ENCODE peak calls at places on chromosomes 11 and 22, in eight cellular contexts. One of them, this sample, is unnamed.

GRCh38 chr11:72234920-72235319 is 9.1 kb downstream of the PHOX2A start:
- DNase-seq in colonic mucosa: no peak
- DNase-seq in GM23338: no peak
- DNase-seq in psoas muscle: no peak
- DNase-seq in OCI-LY7: no peak
- DNase-seq in endodermal cell: no peak
- DNase-seq in CD4-positive, alpha-beta memory T cell: no peak
- DNase-seq in uterus: no peak
- DNase-seq in this sample: no peak

GRCh38 chr11:123255909-123256308 is 60.9 kb upstream of the CLMP start:
- DNase-seq in uterus: no peak
- DNase-seq in OCI-LY7: no peak
- DNase-seq in CD4-positive, alpha-beta memory T cell: no peak
- DNase-seq in GM23338: peak; percentile 68
- DNase-seq in endodermal cell: no peak
- DNase-seq in colonic mucosa: no peak
- DNase-seq in psoas muscle: no peak
- DNase-seq in this sample: no peak

GRCh38 chr11:71458146-71459070 is 5.4 kb downstream of the NADSYN1 start:
- DNase-seq in endodermal cell: no peak
- DNase-seq in colonic mucosa: no peak
- DNase-seq in psoas muscle: no peak
- DNase-seq in GM23338: no peak
- DNase-seq in OCI-LY7: no peak
- DNase-seq in CD4-positive, alpha-beta memory T cell: no peak
- DNase-seq in uterus: no peak
- DNase-seq in this sample: no peak

GRCh38 chr11:62578541-62578940 is 4.8 kb upstream of the EEF1G start:
- DNase-seq in uterus: no peak
- DNase-seq in GM23338: no peak
- DNase-seq in OCI-LY7: no peak
- DNase-seq in colonic mucosa: no peak
- DNase-seq in CD4-positive, alpha-beta memory T cell: no peak
- DNase-seq in psoas muscle: no peak
- DNase-seq in endodermal cell: no peak
- DNase-seq in this sample: no peak

GRCh38 chr11:117563556-117563955 is 233.5 kb downstream of the DSCAML1 start:
- DNase-seq in CD4-positive, alpha-beta memory T cell: no peak
- DNase-seq in GM23338: no peak
- DNase-seq in psoas muscle: no peak
- DNase-seq in endodermal cell: no peak
- DNase-seq in uterus: no peak
- DNase-seq in colonic mucosa: no peak
- DNase-seq in OCI-LY7: no peak
- DNase-seq in this sample: no peak

GRCh38 chr11:1825039-1825740 is 9.6 kb upstream of the SYT8 start:
- DNase-seq in uterus: no peak
- DNase-seq in colonic mucosa: peak; percentile 58
- DNase-seq in GM23338: peak; percentile 92
- DNase-seq in psoas muscle: peak; percentile 28
- DNase-seq in OCI-LY7: peak; percentile 55
- DNase-seq in CD4-positive, alpha-beta memory T cell: no peak
- DNase-seq in endodermal cell: peak; percentile 97
- DNase-seq in this sample: no peak

GRCh38 chr11:8658210-8658968 is 24.1 kb downstream of the TRIM66 start:
- DNase-seq in CD4-positive, alpha-beta memory T cell: no peak
- DNase-seq in uterus: no peak
- DNase-seq in psoas muscle: no peak
- DNase-seq in OCI-LY7: no peak
- DNase-seq in endodermal cell: no peak
- DNase-seq in GM23338: peak; percentile 16
- DNase-seq in colonic mucosa: no peak
- DNase-seq in this sample: no peak

GRCh38 chr22:22895776-22896445 is 8.3 kb downstream of the IGLL5 start:
- DNase-seq in GM23338: no peak
- DNase-seq in uterus: no peak
- DNase-seq in colonic mucosa: no peak
- DNase-seq in endodermal cell: no peak
- DNase-seq in OCI-LY7: no peak
- DNase-seq in CD4-positive, alpha-beta memory T cell: no peak
- DNase-seq in psoas muscle: no peak
- DNase-seq in this sample: no peak

GRCh38 chr11:6319879-6320410 is 356 bp downstream of the CAVIN3 start:
- DNase-seq in endodermal cell: peak; percentile 94
- DNase-seq in colonic mucosa: peak; percentile 90
- DNase-seq in uterus: peak; percentile 95
- DNase-seq in OCI-LY7: no peak
- DNase-seq in CD4-positive, alpha-beta memory T cell: no peak
- DNase-seq in psoas muscle: peak; percentile 86
- DNase-seq in GM23338: peak; percentile 86
- DNase-seq in this sample: no peak

GRCh38 chr11:84384637-84385227 is 1098.6 kb upstream of the CCDC90B start:
- DNase-seq in psoas muscle: peak; percentile 16
- DNase-seq in CD4-positive, alpha-beta memory T cell: peak; percentile 1
- DNase-seq in uterus: no peak
- DNase-seq in colonic mucosa: peak; percentile 32
- DNase-seq in endodermal cell: peak; percentile 79
- DNase-seq in OCI-LY7: peak; percentile 53
- DNase-seq in GM23338: peak; percentile 76
- DNase-seq in this sample: peak; percentile 24

GRCh38 chr11:24575392-24575791 is 78.5 kb downstream of the LUZP2 start:
- DNase-seq in endodermal cell: no peak
- DNase-seq in colonic mucosa: no peak
- DNase-seq in psoas muscle: no peak
- DNase-seq in OCI-LY7: no peak
- DNase-seq in GM23338: no peak
- DNase-seq in uterus: no peak
- DNase-seq in CD4-positive, alpha-beta memory T cell: no peak
- DNase-seq in this sample: no peak

GRCh38 chr11:19597194-19597593 is 115.4 kb upstream of the NAV2 start:
- DNase-seq in GM23338: no peak
- DNase-seq in endodermal cell: no peak
- DNase-seq in psoas muscle: no peak
- DNase-seq in uterus: no peak
- DNase-seq in OCI-LY7: no peak
- DNase-seq in colonic mucosa: no peak
- DNase-seq in CD4-positive, alpha-beta memory T cell: no peak
- DNase-seq in this sample: no peak

GRCh38 chr11:117205211-117205818 is 6.1 kb downstream of the TAGLN start:
- DNase-seq in CD4-positive, alpha-beta memory T cell: no peak
- DNase-seq in colonic mucosa: no peak
- DNase-seq in OCI-LY7: no peak
- DNase-seq in GM23338: no peak
- DNase-seq in psoas muscle: no peak
- DNase-seq in endodermal cell: peak; percentile 58
- DNase-seq in uterus: no peak
- DNase-seq in this sample: no peak

GRCh38 chr11:12841946-12842630 is 167.0 kb upstream of the RASSF10 start:
- DNase-seq in psoas muscle: no peak
- DNase-seq in GM23338: peak; percentile 67
- DNase-seq in colonic mucosa: no peak
- DNase-seq in uterus: peak; percentile 58
- DNase-seq in endodermal cell: no peak
- DNase-seq in CD4-positive, alpha-beta memory T cell: no peak
- DNase-seq in OCI-LY7: peak; percentile 66
- DNase-seq in this sample: no peak

GRCh38 chr11:62431171-62431895 is 12.5 kb downstream of the SCGB1A1 start:
- DNase-seq in OCI-LY7: no peak
- DNase-seq in CD4-positive, alpha-beta memory T cell: no peak
- DNase-seq in endodermal cell: no peak
- DNase-seq in colonic mucosa: no peak
- DNase-seq in uterus: no peak
- DNase-seq in psoas muscle: no peak
- DNase-seq in GM23338: no peak
- DNase-seq in this sample: no peak

GRCh38 chr11:128886401-128887119 is 4.6 kb upstream of the KCNJ5 start:
- DNase-seq in GM23338: peak; percentile 53
- DNase-seq in psoas muscle: no peak
- DNase-seq in endodermal cell: peak; percentile 68
- DNase-seq in CD4-positive, alpha-beta memory T cell: no peak
- DNase-seq in uterus: no peak
- DNase-seq in OCI-LY7: peak; percentile 24
- DNase-seq in colonic mucosa: peak; percentile 32
- DNase-seq in this sample: peak; percentile 19

GRCh38 chr22:23401111-23401909 is 178.8 kb downstream of the IGLL1 start:
- DNase-seq in psoas muscle: no peak
- DNase-seq in OCI-LY7: no peak
- DNase-seq in colonic mucosa: no peak
- DNase-seq in CD4-positive, alpha-beta memory T cell: no peak
- DNase-seq in endodermal cell: no peak
- DNase-seq in uterus: no peak
- DNase-seq in GM23338: no peak
- DNase-seq in this sample: no peak

GRCh38 chr11:64297722-64298358 is 2.3 kb upstream of the CATSPERZ start:
- DNase-seq in OCI-LY7: no peak
- DNase-seq in CD4-positive, alpha-beta memory T cell: no peak
- DNase-seq in endodermal cell: no peak
- DNase-seq in colonic mucosa: no peak
- DNase-seq in GM23338: peak; percentile 39
- DNase-seq in psoas muscle: no peak
- DNase-seq in uterus: no peak
- DNase-seq in this sample: no peak

GRCh38 chr11:121152764-121153163 is 51.7 kb downstream of the TECTA start:
- DNase-seq in CD4-positive, alpha-beta memory T cell: no peak
- DNase-seq in colonic mucosa: no peak
- DNase-seq in GM23338: no peak
- DNase-seq in uterus: no peak
- DNase-seq in OCI-LY7: no peak
- DNase-seq in psoas muscle: no peak
- DNase-seq in endodermal cell: peak; percentile 49
- DNase-seq in this sample: no peak

GRCh38 chr22:37187891-37188761 is at the start of gene C1QTNF6:
- DNase-seq in colonic mucosa: peak; percentile 65
- DNase-seq in uterus: peak; percentile 57
- DNase-seq in GM23338: peak; percentile 79
- DNase-seq in psoas muscle: peak; percentile 31
- DNase-seq in OCI-LY7: no peak
- DNase-seq in endodermal cell: peak; percentile 90
- DNase-seq in CD4-positive, alpha-beta memory T cell: no peak
- DNase-seq in this sample: peak; percentile 37

GRCh38 chr22:46413725-46414379 is 78.3 kb downstream of the TRMU start:
- DNase-seq in GM23338: no peak
- DNase-seq in CD4-positive, alpha-beta memory T cell: no peak
- DNase-seq in endodermal cell: peak; percentile 61
- DNase-seq in uterus: no peak
- DNase-seq in OCI-LY7: no peak
- DNase-seq in colonic mucosa: no peak
- DNase-seq in psoas muscle: no peak
- DNase-seq in this sample: no peak

GRCh38 chr11:12694182-12694531 is 19.9 kb downstream of the TEAD1 start:
- DNase-seq in GM23338: peak; percentile 37
- DNase-seq in OCI-LY7: peak; percentile 16
- DNase-seq in psoas muscle: peak; percentile 27
- DNase-seq in CD4-positive, alpha-beta memory T cell: no peak
- DNase-seq in uterus: no peak
- DNase-seq in endodermal cell: no peak
- DNase-seq in colonic mucosa: peak; percentile 46
- DNase-seq in this sample: no peak

GRCh38 chr22:20013382-20013871 is 3.2 kb downstream of the ARVCF start:
- DNase-seq in endodermal cell: peak; percentile 94
- DNase-seq in colonic mucosa: peak; percentile 43
- DNase-seq in psoas muscle: peak; percentile 66
- DNase-seq in GM23338: peak; percentile 88
- DNase-seq in uterus: peak; percentile 48
- DNase-seq in CD4-positive, alpha-beta memory T cell: no peak
- DNase-seq in OCI-LY7: peak; percentile 36
- DNase-seq in this sample: peak; percentile 19

GRCh38 chr11:124174001-124174400 is 9.1 kb upstream of the OR10D3 start:
- DNase-seq in colonic mucosa: no peak
- DNase-seq in uterus: no peak
- DNase-seq in OCI-LY7: no peak
- DNase-seq in endodermal cell: peak; percentile 71
- DNase-seq in psoas muscle: no peak
- DNase-seq in GM23338: peak; percentile 91
- DNase-seq in CD4-positive, alpha-beta memory T cell: no peak
- DNase-seq in this sample: no peak

GRCh38 chr22:48318575-48319320 is 1508.9 kb downstream of the BRD1 start:
- DNase-seq in CD4-positive, alpha-beta memory T cell: no peak
- DNase-seq in colonic mucosa: no peak
- DNase-seq in OCI-LY7: no peak
- DNase-seq in uterus: no peak
- DNase-seq in psoas muscle: no peak
- DNase-seq in endodermal cell: no peak
- DNase-seq in GM23338: no peak
- DNase-seq in this sample: no peak

GRCh38 chr11:44565746-44566558 is 489 bp downstream of the CD82 start:
- DNase-seq in colonic mucosa: no peak
- DNase-seq in uterus: no peak
- DNase-seq in CD4-positive, alpha-beta memory T cell: no peak
- DNase-seq in OCI-LY7: peak; percentile 11
- DNase-seq in endodermal cell: no peak
- DNase-seq in psoas muscle: no peak
- DNase-seq in GM23338: peak; percentile 57
- DNase-seq in this sample: no peak
- H3K4me1 ChIP-seq in colonic mucosa: peaks cover 11% of the 10 kb centered on the region
- H3K4me1 ChIP-seq in uterus: peaks cover 4% of the 10 kb centered on the region
- H3K4me1 ChIP-seq in CD4-positive, alpha-beta memory T cell: peaks cover 50% of the 10 kb centered on the region
- H3K4me1 ChIP-seq in OCI-LY7: peaks cover 34% of the 10 kb centered on the region
- H3K4me1 ChIP-seq in endodermal cell: no peaks in the 10 kb centered on the region
- H3K4me1 ChIP-seq in psoas muscle: peaks cover 40% of the 10 kb centered on the region
- H3K4me1 ChIP-seq in GM23338: peaks cover 22% of the 10 kb centered on the region
- H3K4me1 ChIP-seq in this sample: peaks cover 63% of the 10 kb centered on the region

DNA sequence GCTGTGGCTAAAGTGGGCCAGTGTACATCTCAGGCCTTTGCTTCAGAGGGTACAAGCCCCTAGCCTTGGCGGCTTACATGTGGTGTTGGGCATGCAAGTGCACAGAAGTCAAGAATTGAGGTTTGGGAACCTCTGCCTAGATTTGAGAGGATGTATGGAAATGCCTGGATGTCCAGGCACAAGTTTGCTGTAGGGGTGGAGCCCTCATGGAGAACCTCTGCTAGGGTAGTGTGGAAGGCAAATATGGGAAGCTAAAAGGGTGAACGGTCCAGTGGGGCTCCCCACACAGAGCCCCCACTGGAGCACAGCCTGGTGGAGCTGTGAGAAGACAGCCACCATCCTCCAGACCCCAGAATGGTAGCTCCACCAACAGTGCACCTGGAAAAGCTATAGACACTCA is 28.5 kb upstream of the PGR start:
- DNase-seq in GM23338: no peak
- DNase-seq in psoas muscle: no peak
- DNase-seq in OCI-LY7: no peak
- DNase-seq in endodermal cell: no peak
- DNase-seq in colonic mucosa: no peak
- DNase-seq in CD4-positive, alpha-beta memory T cell: no peak
- DNase-seq in uterus: no peak
- DNase-seq in this sample: no peak
- H3K4me3 ChIP-seq in GM23338: no peak overlapping the region
- H3K4me3 ChIP-seq in psoas muscle: no peak overlapping the region
- H3K4me3 ChIP-seq in OCI-LY7: no peak overlapping the region
- H3K4me3 ChIP-seq in endodermal cell: no peak overlapping the region
- H3K4me3 ChIP-seq in colonic mucosa: no peak overlapping the region
- H3K4me3 ChIP-seq in CD4-positive, alpha-beta memory T cell: no peak overlapping the region
- H3K4me3 ChIP-seq in uterus: no peak overlapping the region
- H3K4me3 ChIP-seq in this sample: no peak overlapping the region

GRCh38 chr11:127693686-127694085 is 693.1 kb upstream of the KIRREL3 start:
- DNase-seq in psoas muscle: no peak
- DNase-seq in endodermal cell: no peak
- DNase-seq in colonic mucosa: no peak
- DNase-seq in OCI-LY7: no peak
- DNase-seq in uterus: no peak
- DNase-seq in GM23338: no peak
- DNase-seq in CD4-positive, alpha-beta memory T cell: no peak
- DNase-seq in this sample: no peak
- H3K36me3 ChIP-seq in psoas muscle: no peaks in the 10 kb centered on the region
- H3K36me3 ChIP-seq in endodermal cell: no peaks in the 10 kb centered on the region
- H3K36me3 ChIP-seq in colonic mucosa: no peaks in the 10 kb centered on the region
- H3K36me3 ChIP-seq in OCI-LY7: no peaks in the 10 kb centered on the region
- H3K36me3 ChIP-seq in uterus: no peaks in the 10 kb centered on the region
- H3K36me3 ChIP-seq in GM23338: no peaks in the 10 kb centered on the region
- H3K36me3 ChIP-seq in CD4-positive, alpha-beta memory T cell: no peaks in the 10 kb centered on the region
- H3K36me3 ChIP-seq in this sample: no peaks in the 10 kb centered on the region

GRCh38 chr11:118889796-118890195 is 6.1 kb downstream of the CXCR5 start:
- DNase-seq in colonic mucosa: no peak
- DNase-seq in endodermal cell: no peak
- DNase-seq in OCI-LY7: no peak
- DNase-seq in GM23338: no peak
- DNase-seq in psoas muscle: peak; percentile 81
- DNase-seq in uterus: peak; percentile 54
- DNase-seq in CD4-positive, alpha-beta memory T cell: no peak
- DNase-seq in this sample: no peak
- H3K4me1 ChIP-seq in colonic mucosa: no peaks in the 10 kb centered on the region
- H3K4me1 ChIP-seq in endodermal cell: peaks cover 5% of the 10 kb centered on the region
- H3K4me1 ChIP-seq in OCI-LY7: peaks cover 100% of the 10 kb centered on the region
- H3K4me1 ChIP-seq in GM23338: peaks cover 6% of the 10 kb centered on the region
- H3K4me1 ChIP-seq in psoas muscle: peaks cover 30% of the 10 kb centered on the region
- H3K4me1 ChIP-seq in uterus: peaks cover 8% of the 10 kb centered on the region
- H3K4me1 ChIP-seq in CD4-positive, alpha-beta memory T cell: peaks cover 80% of the 10 kb centered on the region
- H3K4me1 ChIP-seq in this sample: peaks cover 59% of the 10 kb centered on the region

This sample was measured in CD4-positive, CD25-positive, alpha-beta regulatory T cell.